ENCODE peak calls at places on chromosomes 12 and 14, in four cellular contexts. One of them, this sample, is unnamed.

GRCh38 chr12:45231515-45232145 is 15.7 kb downstream of the ANO6 start:
- DNase-seq in K562: no peak
- DNase-seq in HepG2: peak
- DNase-seq in SK-N-SH: no peak
- DNase-seq in this sample: no peak

GRCh38 chr12:77685112-77685511 is 145.6 kb upstream of the NAV3 start:
- DNase-seq in K562: no peak
- DNase-seq in HepG2: peak
- DNase-seq in SK-N-SH: peak
- DNase-seq in this sample: no peak

GRCh38 chr14:106802413-106803364 is 1276.3 kb downstream of the TMEM121 start:
- DNase-seq in K562: no peak
- DNase-seq in HepG2: peak
- DNase-seq in SK-N-SH: peak
- DNase-seq in this sample: no peak

GRCh38 chr14:91367173-91368171 is 50.1 kb downstream of the CCDC88C start:
- DNase-seq in K562: no peak
- DNase-seq in HepG2: no peak
- DNase-seq in SK-N-SH: no peak
- DNase-seq in this sample: no peak

GRCh38 chr14:79011091-79011919 is 841.1 kb downstream of the NRXN3 start:
- DNase-seq in K562: peak
- DNase-seq in HepG2: peak
- DNase-seq in SK-N-SH: peak
- DNase-seq in this sample: no peak

GRCh38 chr14:103724116-103724515 is 8.5 kb downstream of the ZFYVE21 start:
- DNase-seq in K562: no peak
- DNase-seq in HepG2: no peak
- DNase-seq in SK-N-SH: peak
- DNase-seq in this sample: peak

GRCh38 chr14:64463198-64463597 is 2.1 kb upstream of the AKAP5 start:
- DNase-seq in K562: no peak
- DNase-seq in HepG2: no peak
- DNase-seq in SK-N-SH: no peak
- DNase-seq in this sample: no peak

GRCh38 chr14:66992776-66993175 is 196.5 kb upstream of the GARIN2 start:
- DNase-seq in K562: no peak
- DNase-seq in HepG2: peak
- DNase-seq in SK-N-SH: no peak
- DNase-seq in this sample: no peak

GRCh38 chr14:33570717-33571058 is 380.2 kb downstream of the EGLN3 start:
- DNase-seq in K562: no peak
- DNase-seq in HepG2: no peak
- DNase-seq in SK-N-SH: no peak
- DNase-seq in this sample: no peak

GRCh38 chr12:121050725-121051124 is 11.7 kb upstream of the OASL start:
- DNase-seq in K562: no peak
- DNase-seq in HepG2: no peak
- DNase-seq in SK-N-SH: no peak
- DNase-seq in this sample: no peak

GRCh38 chr14:59275668-59276067 is 87.2 kb downstream of the DAAM1 start:
- DNase-seq in K562: no peak
- DNase-seq in HepG2: peak
- DNase-seq in SK-N-SH: no peak
- DNase-seq in this sample: no peak

GRCh38 chr12:93441111-93441616 is 583 bp downstream of the UBE2N start:
- DNase-seq in K562: no peak
- DNase-seq in HepG2: no peak
- DNase-seq in SK-N-SH: peak
- DNase-seq in this sample: no peak

GRCh38 chr14:67764496-67764895 is 51.9 kb downstream of the ZFYVE26 start:
- DNase-seq in K562: no peak
- DNase-seq in HepG2: no peak
- DNase-seq in SK-N-SH: no peak
- DNase-seq in this sample: no peak

GRCh38 chr12:85575115-85576096 is 260.8 kb downstream of the RASSF9 start:
- DNase-seq in K562: peak
- DNase-seq in HepG2: peak
- DNase-seq in SK-N-SH: peak
- DNase-seq in this sample: no peak

GRCh38 chr12:84822541-84822940 is 90.1 kb downstream of the SLC6A15 start:
- DNase-seq in K562: no peak
- DNase-seq in HepG2: no peak
- DNase-seq in SK-N-SH: no peak
- DNase-seq in this sample: no peak

GRCh38 chr12:108730337-108731104 is 797 bp downstream of the CORO1C start:
- DNase-seq in K562: peak
- DNase-seq in HepG2: peak
- DNase-seq in SK-N-SH: peak
- DNase-seq in this sample: peak

GRCh38 chr14:103260629-103261124 is 73.4 kb upstream of the EIF5 start:
- DNase-seq in K562: no peak
- DNase-seq in HepG2: no peak
- DNase-seq in SK-N-SH: peak
- DNase-seq in this sample: peak

GRCh38 chr14:77189479-77189878 is 7.9 kb downstream of the TMEM63C start:
- DNase-seq in K562: no peak
- DNase-seq in HepG2: no peak
- DNase-seq in SK-N-SH: no peak
- DNase-seq in this sample: peak

GRCh38 chr12:42801271-42801670 is 211.7 kb upstream of the PRICKLE1 start:
- DNase-seq in K562: no peak
- DNase-seq in HepG2: no peak
- DNase-seq in SK-N-SH: no peak
- DNase-seq in this sample: no peak

GRCh38 chr12:57112492-57113294 is 1.5 kb upstream of the STAT6 start:
- DNase-seq in K562: no peak
- DNase-seq in HepG2: no peak
- DNase-seq in SK-N-SH: no peak
- DNase-seq in this sample: no peak

GRCh38 chr12:57111046-57111698 is at the start of gene STAT6:
- DNase-seq in K562: peak
- DNase-seq in HepG2: peak
- DNase-seq in SK-N-SH: no peak
- DNase-seq in this sample: peak

GRCh38 chr12:57109207-57110160 is 1.7 kb downstream of the STAT6 start:
- DNase-seq in K562: peak
- DNase-seq in HepG2: no peak
- DNase-seq in SK-N-SH: peak
- DNase-seq in this sample: no peak

GRCh38 chr12:57107456-57107855 is 3.7 kb downstream of the STAT6 start:
- DNase-seq in K562: peak
- DNase-seq in HepG2: no peak
- DNase-seq in SK-N-SH: no peak
- DNase-seq in this sample: no peak

DNA sequence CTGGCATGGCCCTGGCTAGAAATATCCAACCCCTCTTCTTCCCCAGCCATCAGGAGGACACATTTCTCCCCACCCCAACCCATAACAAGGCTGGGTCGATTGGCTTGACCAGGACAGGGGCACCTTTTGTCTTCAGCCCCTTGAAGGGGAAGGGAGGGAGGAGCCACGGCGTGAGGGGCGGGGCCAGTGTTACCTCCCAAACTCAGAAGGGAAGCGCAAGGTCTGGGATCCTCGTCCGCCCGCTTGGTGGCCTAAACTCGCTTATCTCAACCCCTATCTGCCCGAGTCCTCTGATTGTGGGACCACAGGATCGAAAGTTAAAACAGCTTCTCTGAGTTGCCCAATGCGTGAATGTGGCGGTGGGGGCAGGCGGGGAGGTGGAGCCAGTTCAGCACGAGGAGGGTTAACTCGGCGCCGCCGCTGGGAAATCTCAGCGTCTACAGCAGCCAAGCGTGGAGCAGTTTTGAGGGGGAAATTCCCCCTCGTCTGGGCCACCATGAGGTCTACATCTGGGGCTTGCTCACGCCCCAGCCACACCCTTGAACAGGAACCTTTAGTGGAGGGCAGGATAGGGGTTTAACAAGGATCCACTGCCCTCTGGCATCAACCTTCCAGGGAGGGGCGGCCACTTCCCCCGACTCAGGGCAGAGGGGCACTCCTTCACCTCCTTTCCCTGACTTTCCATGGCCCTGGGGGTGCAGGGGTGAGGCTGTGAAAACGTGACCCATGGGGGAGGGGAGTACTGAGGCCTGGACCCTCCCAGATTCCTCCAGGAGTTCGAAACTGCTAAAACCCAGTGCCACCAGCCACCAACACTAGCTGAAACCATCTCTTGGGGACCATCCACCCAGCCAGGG is 745 bp downstream of the STAT6 start:
- DNase-seq in K562: peak
- DNase-seq in HepG2: peak
- DNase-seq in SK-N-SH: peak
- DNase-seq in this sample: peak
- TF ChIP-seq POLR2AphosphoS5 in K562: no peak
- TF ChIP-seq POLR2AphosphoS5 in HepG2: peak
- TF ChIP-seq POLR2AphosphoS5 in SK-N-SH: no peak
- TF ChIP-seq POLR2AphosphoS5 in this sample: peak

GRCh38 chr12:6902448-6902847 is 2.2 kb upstream of the LRRC23 start:
- DNase-seq in K562: no peak
- DNase-seq in HepG2: no peak
- DNase-seq in SK-N-SH: no peak
- DNase-seq in this sample: peak

GRCh38 chr12:6905414-6906040 is 905 bp downstream of the LRRC23 start:
- DNase-seq in K562: no peak
- DNase-seq in HepG2: no peak
- DNase-seq in SK-N-SH: no peak
- DNase-seq in this sample: peak

GRCh38 chr12:6903712-6904111 is 910 bp upstream of the LRRC23 start:
- DNase-seq in K562: no peak
- DNase-seq in HepG2: no peak
- DNase-seq in SK-N-SH: no peak
- DNase-seq in this sample: no peak

GRCh38 chr12:6899837-6900519 is 4.6 kb upstream of the LRRC23 start:
- DNase-seq in K562: no peak
- DNase-seq in HepG2: peak
- DNase-seq in SK-N-SH: no peak
- DNase-seq in this sample: peak

DNA sequence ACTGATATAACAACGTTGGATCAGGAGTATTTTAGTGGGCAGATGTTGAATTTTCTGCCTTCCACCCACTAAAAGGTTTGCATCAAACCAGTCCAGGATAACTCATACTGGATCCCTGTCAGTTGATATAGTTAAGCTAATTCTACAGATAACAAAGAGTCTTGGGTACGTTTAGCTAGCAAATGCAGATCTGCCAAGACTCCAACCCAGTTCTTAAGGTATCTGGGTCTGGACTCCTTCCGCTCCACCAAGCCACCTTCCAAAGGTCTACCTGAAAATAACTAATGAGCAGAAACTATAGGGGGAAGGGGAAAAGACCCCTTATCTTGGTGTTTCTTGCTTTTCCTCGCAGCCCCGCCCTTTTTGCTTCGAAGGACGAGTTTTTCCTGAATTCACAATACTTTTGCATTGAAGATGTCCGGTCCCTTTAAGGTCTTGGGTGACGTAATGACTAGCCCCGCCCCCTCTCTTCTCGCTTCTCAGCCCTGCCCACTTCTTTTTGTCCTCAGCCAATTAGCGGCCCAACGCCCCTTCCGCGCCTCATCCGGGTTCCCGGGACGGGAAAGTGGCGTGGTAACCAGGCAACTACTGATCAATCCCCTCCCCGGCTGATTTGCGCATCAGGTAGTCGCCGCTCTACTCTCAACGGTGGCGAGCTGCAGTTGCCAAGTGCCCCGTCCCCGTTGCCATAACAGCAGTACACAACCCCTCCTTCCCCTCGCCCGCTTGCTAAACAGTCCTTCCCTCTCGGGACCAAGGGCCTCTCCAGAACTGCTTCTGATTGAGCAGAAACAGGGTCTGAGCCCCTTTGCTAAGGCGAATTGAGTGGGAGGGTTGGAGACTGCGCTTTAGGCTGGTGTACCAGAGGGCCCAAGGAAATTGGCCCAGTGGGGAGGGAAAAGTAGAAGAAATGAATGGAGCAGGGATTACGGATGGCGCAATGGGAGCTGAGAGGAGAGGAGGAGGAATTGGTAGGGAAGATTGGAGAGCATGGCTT is at the start of gene LRRC23:
- DNase-seq in K562: peak
- DNase-seq in HepG2: peak
- DNase-seq in SK-N-SH: peak
- DNase-seq in this sample: peak
- TF ChIP-seq POLR2AphosphoS5 in K562: no peak
- TF ChIP-seq POLR2AphosphoS5 in HepG2: peak
- TF ChIP-seq POLR2AphosphoS5 in SK-N-SH: peak
- TF ChIP-seq POLR2AphosphoS5 in this sample: peak

GRCh38 chr12:12443482-12443881 is 86.6 kb downstream of the BORCS5 start:
- DNase-seq in K562: no peak
- DNase-seq in HepG2: no peak
- DNase-seq in SK-N-SH: no peak
- DNase-seq in this sample: peak
- TF ChIP-seq POLR2AphosphoS5 in K562: no peak
- TF ChIP-seq POLR2AphosphoS5 in HepG2: no peak
- TF ChIP-seq POLR2AphosphoS5 in SK-N-SH: no peak
- TF ChIP-seq POLR2AphosphoS5 in this sample: peak

DNA sequence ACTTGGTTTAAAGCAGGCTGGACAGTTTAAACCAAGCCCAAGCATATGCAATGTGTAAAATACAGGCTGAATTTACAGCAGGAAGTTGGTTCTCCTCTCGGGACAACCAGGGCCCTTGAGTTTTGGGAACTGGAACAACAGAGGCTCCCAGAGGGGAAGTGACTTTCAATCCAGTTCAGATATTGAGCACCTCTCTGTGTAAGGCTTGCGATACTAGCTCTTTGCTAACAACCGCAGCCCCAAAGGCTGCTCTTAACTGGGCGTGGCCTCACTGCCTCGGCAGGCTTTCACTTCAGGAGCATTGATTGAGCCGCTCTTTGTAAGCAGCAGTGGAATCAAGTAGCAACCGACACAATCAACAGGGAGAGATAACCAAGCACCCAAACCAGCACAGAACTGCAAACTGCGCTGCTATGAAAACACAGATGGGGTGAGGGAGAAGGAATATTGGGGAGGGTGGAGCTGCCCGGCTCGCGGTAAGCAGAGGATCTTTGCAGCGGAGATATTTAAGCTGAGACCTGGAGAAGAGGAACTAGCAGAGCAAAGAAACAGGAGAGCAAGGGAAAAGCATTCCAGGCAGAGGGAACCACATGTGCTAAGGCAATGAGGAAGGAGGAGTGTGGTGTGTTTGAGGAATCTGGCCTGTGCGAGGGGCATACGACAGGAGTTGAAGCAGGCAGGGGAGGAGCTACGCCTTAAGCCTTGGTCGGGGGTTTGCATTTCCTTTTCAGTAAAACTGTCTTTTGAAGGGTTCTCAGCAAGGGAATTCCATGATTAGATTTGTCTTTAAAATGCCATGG is 17.3 kb upstream of the YY1 start:
- DNase-seq in K562: peak
- DNase-seq in HepG2: peak
- DNase-seq in SK-N-SH: no peak
- DNase-seq in this sample: no peak
- TF ChIP-seq POLR2AphosphoS5 in K562: no peak
- TF ChIP-seq POLR2AphosphoS5 in HepG2: peak
- TF ChIP-seq POLR2AphosphoS5 in SK-N-SH: no peak
- TF ChIP-seq POLR2AphosphoS5 in this sample: no peak